ENCODE peak calls at places on chromosomes 11 and 22, in six cellular contexts. One of them, this sample, is unnamed.

GRCh38 chr22:38072322-38073149 is 11.4 kb downstream of the SLC16A8 start:
- DNase-seq in A549: no peak
- DNase-seq in endothelial cell of umbilical vein: no peak
- DNase-seq in K562: no peak
- DNase-seq in HepG2: no peak
- DNase-seq in GM12878: no peak
- DNase-seq in this sample: no peak

GRCh38 chr22:22884888-22885840 is 2.5 kb upstream of the IGLL5 start:
- DNase-seq in A549: no peak
- DNase-seq in endothelial cell of umbilical vein: no peak
- DNase-seq in K562: no peak
- DNase-seq in HepG2: no peak
- DNase-seq in GM12878: no peak
- DNase-seq in this sample: peak

GRCh38 chr11:45272701-45273100 is 13.4 kb downstream of the SYT13 start:
- DNase-seq in A549: peak
- DNase-seq in endothelial cell of umbilical vein: peak
- DNase-seq in K562: no peak
- DNase-seq in HepG2: no peak
- DNase-seq in GM12878: no peak
- DNase-seq in this sample: no peak

GRCh38 chr11:131504199-131504949 is 134.0 kb downstream of the NTM start:
- DNase-seq in A549: no peak
- DNase-seq in endothelial cell of umbilical vein: no peak
- DNase-seq in K562: no peak
- DNase-seq in HepG2: no peak
- DNase-seq in GM12878: no peak
- DNase-seq in this sample: peak

GRCh38 chr11:1750840-1751520 is 585 bp upstream of the IFITM10 start:
- DNase-seq in A549: no peak
- DNase-seq in endothelial cell of umbilical vein: no peak
- DNase-seq in K562: no peak
- DNase-seq in HepG2: no peak
- DNase-seq in GM12878: no peak
- DNase-seq in this sample: peak

GRCh38 chr11:116233581-116233980 is 539.2 kb downstream of the BUD13 start:
- DNase-seq in A549: no peak
- DNase-seq in endothelial cell of umbilical vein: no peak
- DNase-seq in K562: no peak
- DNase-seq in HepG2: no peak
- DNase-seq in GM12878: no peak
- DNase-seq in this sample: no peak

GRCh38 chr22:39530692-39531331 is 1.7 kb downstream of the RPS19BP1 start:
- DNase-seq in A549: no peak
- DNase-seq in endothelial cell of umbilical vein: peak
- DNase-seq in K562: peak
- DNase-seq in HepG2: peak
- DNase-seq in GM12878: no peak
- DNase-seq in this sample: peak

GRCh38 chr11:8209208-8209807 is 40.5 kb upstream of the RIC3 start:
- DNase-seq in A549: no peak
- DNase-seq in endothelial cell of umbilical vein: no peak
- DNase-seq in K562: peak
- DNase-seq in HepG2: no peak
- DNase-seq in GM12878: no peak
- DNase-seq in this sample: peak

GRCh38 chr11:61955031-61955415 is 4.9 kb downstream of the BEST1 start:
- DNase-seq in A549: peak
- DNase-seq in endothelial cell of umbilical vein: no peak
- DNase-seq in K562: no peak
- DNase-seq in HepG2: peak
- DNase-seq in GM12878: no peak
- DNase-seq in this sample: peak

GRCh38 chr11:62435741-62436485 is 17.1 kb downstream of the SCGB1A1 start:
- DNase-seq in A549: no peak
- DNase-seq in endothelial cell of umbilical vein: no peak
- DNase-seq in K562: no peak
- DNase-seq in HepG2: no peak
- DNase-seq in GM12878: no peak
- DNase-seq in this sample: no peak

GRCh38 chr22:46607483-46608114 is 12.6 kb upstream of the GRAMD4 start:
- DNase-seq in A549: no peak
- DNase-seq in endothelial cell of umbilical vein: no peak
- DNase-seq in K562: no peak
- DNase-seq in HepG2: no peak
- DNase-seq in GM12878: no peak
- DNase-seq in this sample: no peak

GRCh38 chr22:19714320-19715252 is at the start of gene SEPTIN5:
- DNase-seq in A549: no peak
- DNase-seq in endothelial cell of umbilical vein: no peak
- DNase-seq in K562: peak
- DNase-seq in HepG2: no peak
- DNase-seq in GM12878: no peak
- DNase-seq in this sample: peak

GRCh38 chr22:30185129-30185528 is 61.4 kb downstream of the LIF start:
- DNase-seq in A549: no peak
- DNase-seq in endothelial cell of umbilical vein: no peak
- DNase-seq in K562: no peak
- DNase-seq in HepG2: no peak
- DNase-seq in GM12878: no peak
- DNase-seq in this sample: no peak

GRCh38 chr11:82225930-82226329 is 507.7 kb downstream of the FAM181B start:
- DNase-seq in A549: no peak
- DNase-seq in endothelial cell of umbilical vein: no peak
- DNase-seq in K562: no peak
- DNase-seq in HepG2: no peak
- DNase-seq in GM12878: no peak
- DNase-seq in this sample: no peak

GRCh38 chr22:36384766-36385400 is 2.9 kb downstream of the MYH9 start:
- DNase-seq in A549: no peak
- DNase-seq in endothelial cell of umbilical vein: peak
- DNase-seq in K562: no peak
- DNase-seq in HepG2: no peak
- DNase-seq in GM12878: no peak
- DNase-seq in this sample: peak

GRCh38 chr11:67504023-67504949 is 877 bp downstream of the PITPNM1 start:
- DNase-seq in A549: no peak
- DNase-seq in endothelial cell of umbilical vein: peak
- DNase-seq in K562: peak
- DNase-seq in HepG2: no peak
- DNase-seq in GM12878: no peak
- DNase-seq in this sample: peak

GRCh38 chr11:67502328-67502979 is 2.7 kb downstream of the PITPNM1 start:
- DNase-seq in A549: no peak
- DNase-seq in endothelial cell of umbilical vein: no peak
- DNase-seq in K562: no peak
- DNase-seq in HepG2: no peak
- DNase-seq in GM12878: no peak
- DNase-seq in this sample: no peak

GRCh38 chr11:67504950-67505561 is at the start of gene PITPNM1:
- DNase-seq in A549: peak
- DNase-seq in endothelial cell of umbilical vein: no peak
- DNase-seq in K562: peak
- DNase-seq in HepG2: peak
- DNase-seq in GM12878: no peak
- DNase-seq in this sample: peak

GRCh38 chr11:67501854-67502253 is 3.3 kb downstream of the PITPNM1 start:
- DNase-seq in A549: no peak
- DNase-seq in endothelial cell of umbilical vein: no peak
- DNase-seq in K562: no peak
- DNase-seq in HepG2: no peak
- DNase-seq in GM12878: no peak
- DNase-seq in this sample: no peak

GRCh38 chr11:67503119-67504022 is 1.8 kb downstream of the PITPNM1 start:
- DNase-seq in A549: no peak
- DNase-seq in endothelial cell of umbilical vein: no peak
- DNase-seq in K562: no peak
- DNase-seq in HepG2: no peak
- DNase-seq in GM12878: no peak
- DNase-seq in this sample: peak
- H3K4me3 ChIP-seq in A549: peak
- H3K4me3 ChIP-seq in endothelial cell of umbilical vein: peak
- H3K4me3 ChIP-seq in K562: peak
- H3K4me3 ChIP-seq in HepG2: peak
- H3K4me3 ChIP-seq in GM12878: peak
- H3K4me3 ChIP-seq in this sample: peak

GRCh38 chr22:35363571-35364086 is 17.3 kb upstream of the HMOX1 start:
- DNase-seq in A549: no peak
- DNase-seq in endothelial cell of umbilical vein: no peak
- DNase-seq in K562: no peak
- DNase-seq in HepG2: no peak
- DNase-seq in GM12878: no peak
- DNase-seq in this sample: no peak

GRCh38 chr22:35368386-35368785 is 12.5 kb upstream of the HMOX1 start:
- DNase-seq in A549: no peak
- DNase-seq in endothelial cell of umbilical vein: no peak
- DNase-seq in K562: no peak
- DNase-seq in HepG2: no peak
- DNase-seq in GM12878: no peak
- DNase-seq in this sample: no peak

GRCh38 chr22:35369996-35370395 is 10.9 kb upstream of the HMOX1 start:
- DNase-seq in A549: no peak
- DNase-seq in endothelial cell of umbilical vein: no peak
- DNase-seq in K562: no peak
- DNase-seq in HepG2: no peak
- DNase-seq in GM12878: no peak
- DNase-seq in this sample: no peak

DNA sequence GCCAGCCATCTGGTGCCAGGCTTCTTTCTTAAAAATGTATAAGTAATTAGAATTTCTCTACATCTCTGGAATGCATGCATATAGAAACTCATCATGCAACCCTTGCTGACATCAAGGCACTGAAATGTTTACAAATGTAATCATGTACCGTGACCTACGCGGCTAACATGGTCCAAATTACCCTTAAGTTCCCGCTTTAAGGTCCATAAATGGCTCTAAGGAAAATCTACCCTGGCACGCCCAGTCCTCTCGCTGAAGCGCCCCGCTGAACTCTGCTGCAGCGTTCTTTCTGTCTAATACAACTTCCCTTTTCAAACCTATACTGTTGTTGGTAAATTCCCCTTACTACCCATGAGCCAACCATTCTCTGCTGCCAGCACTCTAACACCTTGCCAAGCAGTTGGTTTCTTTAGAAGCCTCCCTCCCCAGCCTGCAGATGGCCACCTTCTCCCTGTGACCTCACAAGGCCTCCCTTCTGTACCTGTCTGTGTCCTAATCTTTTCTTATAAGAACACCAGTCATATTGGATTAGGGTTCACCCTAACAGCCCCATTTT is 13.5 kb upstream of the HMOX1 start:
- DNase-seq in A549: no peak
- DNase-seq in endothelial cell of umbilical vein: no peak
- DNase-seq in K562: no peak
- DNase-seq in HepG2: no peak
- DNase-seq in GM12878: peak
- DNase-seq in this sample: peak
- TF ChIP-seq MYC in A549: no peak
- TF ChIP-seq MYC in endothelial cell of umbilical vein: no peak
- TF ChIP-seq MYC in K562: no peak
- TF ChIP-seq MYC in HepG2: no peak
- TF ChIP-seq MYC in GM12878: no peak
- TF ChIP-seq MYC in this sample: no peak

DNA sequence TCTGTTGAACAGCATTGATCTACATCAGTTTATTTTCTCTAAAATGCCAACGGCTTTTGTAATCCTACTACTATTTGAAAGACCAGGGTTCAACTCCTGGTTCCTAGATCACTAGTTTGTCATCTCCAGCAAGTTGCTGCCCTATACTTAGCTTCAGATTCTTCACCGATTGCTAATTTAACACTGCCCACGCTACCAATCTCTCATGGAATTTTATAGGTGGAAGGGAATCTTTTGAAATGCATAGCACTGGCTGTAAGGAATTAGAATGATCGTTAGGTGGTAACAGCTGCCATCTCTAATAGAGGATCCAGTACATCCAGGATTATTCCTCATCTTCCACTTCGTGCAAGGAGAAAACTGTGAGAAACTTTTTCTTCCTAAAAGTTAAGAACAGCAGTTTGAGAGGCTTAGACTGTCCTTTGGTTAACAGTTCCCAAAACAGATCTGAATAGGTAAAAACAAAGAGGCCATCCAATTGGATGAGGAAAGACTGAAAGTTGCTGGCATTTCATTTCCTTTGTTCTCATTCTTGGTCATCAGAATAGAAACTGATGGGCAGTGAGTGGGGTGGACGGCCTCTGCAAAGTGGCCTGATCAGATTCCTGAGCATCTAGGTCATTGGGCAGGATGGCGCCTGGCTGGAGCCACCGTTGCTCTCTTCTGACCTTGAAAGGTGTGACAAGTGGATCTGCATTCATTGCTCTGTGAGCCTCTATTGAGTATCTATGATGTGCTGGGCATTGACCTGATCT is 236.3 kb upstream of the SORL1-AS1 start:
- DNase-seq in A549: no peak
- DNase-seq in endothelial cell of umbilical vein: no peak
- DNase-seq in K562: no peak
- DNase-seq in HepG2: peak
- DNase-seq in GM12878: no peak
- DNase-seq in this sample: no peak
- H3K4me3 ChIP-seq in A549: no peak
- H3K4me3 ChIP-seq in endothelial cell of umbilical vein: no peak
- H3K4me3 ChIP-seq in K562: no peak
- H3K4me3 ChIP-seq in HepG2: no peak
- H3K4me3 ChIP-seq in GM12878: no peak
- H3K4me3 ChIP-seq in this sample: no peak

GRCh38 chr11:66478823-66479740 is 1.2 kb upstream of the DPP3 start:
- DNase-seq in A549: peak
- DNase-seq in endothelial cell of umbilical vein: peak
- DNase-seq in K562: peak
- DNase-seq in HepG2: peak
- DNase-seq in GM12878: no peak
- DNase-seq in this sample: peak

GRCh38 chr11:66477256-66478201 is 2.7 kb upstream of the DPP3 start:
- DNase-seq in A549: no peak
- DNase-seq in endothelial cell of umbilical vein: no peak
- DNase-seq in K562: no peak
- DNase-seq in HepG2: no peak
- DNase-seq in GM12878: no peak
- DNase-seq in this sample: no peak

GRCh38 chr11:66480116-66480938 is at the start of gene DPP3:
- DNase-seq in A549: peak
- DNase-seq in endothelial cell of umbilical vein: peak
- DNase-seq in K562: peak
- DNase-seq in HepG2: peak
- DNase-seq in GM12878: peak
- DNase-seq in this sample: peak

GRCh38 chr11:66476841-66477251 is 3.4 kb upstream of the DPP3 start:
- DNase-seq in A549: peak
- DNase-seq in endothelial cell of umbilical vein: no peak
- DNase-seq in K562: no peak
- DNase-seq in HepG2: no peak
- DNase-seq in GM12878: no peak
- DNase-seq in this sample: no peak

DNA sequence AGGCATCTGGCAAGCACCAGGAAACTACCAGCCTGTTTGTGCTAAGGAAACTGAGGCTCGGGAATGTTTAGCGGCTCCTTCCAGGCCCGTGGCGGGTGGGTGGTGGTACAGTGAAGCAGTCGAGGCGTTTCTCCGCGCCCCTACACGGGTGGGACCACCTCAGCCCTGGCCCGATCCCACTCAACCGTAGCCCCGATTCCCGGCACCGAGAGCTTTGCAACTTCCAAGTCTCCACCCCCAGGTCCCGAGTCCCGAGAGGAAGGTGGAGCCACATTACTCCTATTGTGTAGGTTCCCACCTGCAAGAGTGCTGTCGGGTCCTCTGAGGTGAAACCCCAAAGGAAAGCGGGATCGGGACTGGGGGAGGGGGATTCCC is 506 bp upstream of the DPP3 start:
- DNase-seq in A549: no peak
- DNase-seq in endothelial cell of umbilical vein: no peak
- DNase-seq in K562: no peak
- DNase-seq in HepG2: peak
- DNase-seq in GM12878: no peak
- DNase-seq in this sample: no peak
- TF ChIP-seq MYC in A549: no peak
- TF ChIP-seq MYC in endothelial cell of umbilical vein: no peak
- TF ChIP-seq MYC in K562: no peak
- TF ChIP-seq MYC in HepG2: no peak
- TF ChIP-seq MYC in GM12878: no peak
- TF ChIP-seq MYC in this sample: no peak

This sample was measured in NB4.